ENCODE peak calls at places on chromosomes 13 and 19, in five cellular contexts. S is nephron progenitor cell, Y is uterus, P is EH, B is GOT3. W is an unnamed sample.

GRCh38 chr19:6340493-6341201 is 7.2 kb upstream of the ACER1 start:
- DNase-seq in Y (no peak), P (no peak), B (no peak), S (no peak), W (no peak)

GRCh38 chr13:30810261-30810701 is 74.9 kb downstream of the ALOX5AP start:
- DNase-seq in S (no peak), P (no peak), B (no peak), Y (no peak), W (no peak)

GRCh38 chr19:11612816-11613511 is 15.7 kb downstream of the ZNF627 start:
- DNase-seq in Y (no peak), P (no peak), S (no peak), B (no peak), W (no peak)

GRCh38 chr13:38348890-38349289 is 761 bp upstream of the UFM1 start:
- DNase-seq in S (peak; percentile 6), P (peak; percentile 28), B (no peak), Y (no peak), W (no peak)

GRCh38 chr19:7622933-7623685 is 6.2 kb downstream of the XAB2 start:
- DNase-seq in S (no peak), Y (no peak), P (no peak), B (no peak), W (no peak)

GRCh38 chr13:36918246-36919060 is 1.6 kb downstream of the SMAD9 start:
- DNase-seq in Y (no peak), B (no peak), P (peak; percentile 73), S (no peak), W (no peak)

GRCh38 chr19:47113446-47114348 is at the start of gene ZC3H4:
- DNase-seq in B (peak; percentile 44), P (peak; percentile 91), S (peak; percentile 91), Y (peak; percentile 96), W (peak; percentile 79)

GRCh38 chr13:25037057-25037813 is 58.7 kb upstream of the PABPC3 start:
- DNase-seq in S (peak; percentile 64), Y (no peak), P (peak; percentile 67), B (peak; percentile 9), W (no peak)

GRCh38 chr13:99086869-99087129 is 108.9 kb upstream of the DOCK9 start:
- DNase-seq in B (no peak), S (no peak), Y (no peak), P (no peak), W (no peak)

GRCh38 chr19:18762125-18763023 is 28.7 kb downstream of the COMP start:
- DNase-seq in B (no peak), Y (peak; percentile 65), P (peak; percentile 6), S (no peak), W (peak; percentile 67)